ENCODE peak calls at places on chromosome 9, in seven cellular contexts. V is mammary epithelial cell; E is heart left ventricle; C is H9; G is body of pancreas; Q is gastrocnemius medialis; P is CD8-positive, alpha-beta T cell. J is an unnamed sample.

GRCh38 chr9:93205045-93205768 is 21.3 kb downstream of the WNK2 start:
- DNase-seq in V (no peak), E (peak), C (no peak), G (peak), Q (peak), P (no peak), J (no peak)

GRCh38 chr9:74770508-74771261 is 117.0 kb downstream of the TRPM6 start:
- DNase-seq in V (no peak), E (no peak), C (peak), G (peak), Q (no peak), P (peak), J (no peak)

GRCh38 chr9:33791117-33791516 is 4.2 kb upstream of the PRSS3 start:
- DNase-seq in V (peak), E (peak), C (no peak), G (peak), Q (no peak), P (no peak), J (no peak)

GRCh38 chr9:6224393-6225154 is 9.0 kb downstream of the IL33 start:
- DNase-seq in V (no peak), E (no peak), C (no peak), G (no peak), Q (no peak), P (no peak), J (no peak)

GRCh38 chr9:69223605-69224004 is 49.5 kb downstream of the TJP2 start:
- DNase-seq in V (peak), E (peak), C (peak), G (peak), Q (peak), P (no peak), J (no peak)

GRCh38 chr9:23590601-23591000 is 235.4 kb downstream of the ELAVL2 start:
- DNase-seq in V (peak), E (no peak), C (no peak), G (no peak), Q (no peak), P (no peak), J (no peak)

GRCh38 chr9:79812507-79813261 is 240.9 kb downstream of the TLE4 start:
- DNase-seq in V (no peak), E (no peak), C (no peak), G (no peak), Q (no peak), P (no peak), J (no peak)

GRCh38 chr9:133102190-133103021 is 18.6 kb downstream of the RALGDS start:
- DNase-seq in V (no peak), E (peak), C (no peak), G (peak), Q (peak), P (no peak), J (no peak)

GRCh38 chr9:4144869-4145268 is 155.0 kb downstream of the GLIS3 start:
- DNase-seq in V (no peak), E (no peak), C (no peak), G (no peak), Q (no peak), P (no peak), J (no peak)

GRCh38 chr9:128149951-128150593 is 819 bp downstream of the LCN2 start:
- DNase-seq in V (no peak), E (peak), C (peak), G (no peak), Q (no peak), P (no peak), J (no peak)

GRCh38 chr9:128150594-128151342 is 1.5 kb downstream of the LCN2 start:
- DNase-seq in V (no peak), E (peak), C (peak), G (no peak), Q (no peak), P (no peak), J (no peak)

GRCh38 chr9:128152133-128152780 is 3.0 kb downstream of the LCN2 start:
- DNase-seq in V (no peak), E (peak), C (no peak), G (no peak), Q (no peak), P (no peak), J (no peak)

GRCh38 chr9:128152781-128153116 is 3.5 kb downstream of the LCN2 start:
- DNase-seq in V (no peak), E (peak), C (peak), G (no peak), Q (no peak), P (no peak), J (no peak)

DNA sequence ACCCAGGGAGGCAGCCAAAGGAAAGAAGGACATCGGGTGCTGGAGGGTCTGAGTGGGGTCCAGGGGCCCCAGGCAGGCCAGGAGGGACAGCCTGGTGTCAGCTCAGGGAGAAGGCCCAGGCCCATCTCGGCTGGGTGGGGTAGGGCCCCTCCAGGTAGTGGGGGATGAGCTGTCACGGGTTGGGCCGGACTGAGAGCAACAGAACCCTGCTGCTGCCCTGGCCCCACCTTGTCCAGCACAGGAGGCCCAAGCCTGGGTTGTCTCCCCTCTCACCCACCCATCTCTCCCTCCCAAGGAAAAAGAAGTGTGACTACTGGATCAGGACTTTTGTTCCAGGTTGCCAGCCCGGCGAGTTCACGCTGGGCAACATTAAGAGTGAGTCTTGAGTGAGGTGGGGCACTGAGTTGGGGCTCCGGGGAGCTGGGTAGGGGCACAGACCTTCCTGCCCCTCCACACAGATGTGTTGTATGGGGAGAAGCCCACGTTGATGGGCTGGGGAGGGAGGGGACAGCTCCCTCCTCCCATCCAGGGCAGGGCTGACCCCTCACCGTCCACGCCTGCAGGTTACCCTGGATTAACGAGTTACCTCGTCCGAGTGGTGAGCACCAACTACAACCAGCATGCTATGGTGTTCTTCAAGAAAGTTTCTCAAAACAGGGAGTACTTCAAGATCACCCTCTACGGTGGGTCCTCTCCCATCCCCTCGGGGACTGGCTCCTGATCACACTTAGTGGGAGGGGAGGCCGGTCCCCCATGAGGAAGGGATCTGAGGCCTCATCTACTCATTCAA is 2.3 kb downstream of the LCN2 start:
- DNase-seq in V (no peak), E (peak), C (no peak), G (no peak), Q (no peak), P (no peak), J (no peak)
- H3K27ac ChIP-seq in V (no peak), E (no peak), C (no peak), G (no peak), Q (no peak), P (no peak), J (peak)

DNA sequence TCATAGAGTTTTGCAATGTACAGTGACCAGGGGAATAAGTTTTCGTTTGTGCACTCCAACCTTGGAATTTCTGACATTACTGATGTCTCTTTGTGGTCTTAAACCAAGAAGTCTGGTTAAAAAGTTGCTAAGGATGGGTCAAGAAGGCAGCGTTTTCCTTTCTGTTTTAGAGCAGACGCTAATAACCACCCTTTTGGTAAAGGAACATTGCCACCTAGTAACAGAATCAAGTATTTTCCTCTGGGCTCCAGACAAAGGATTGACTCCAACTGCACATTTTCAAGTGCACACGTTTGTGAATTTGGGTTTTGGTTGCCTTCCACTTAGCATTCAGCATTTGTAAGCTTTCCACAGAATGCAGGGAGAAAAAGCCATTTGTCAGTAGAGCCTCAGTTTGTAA is 22.2 kb upstream of the CEP78 start:
- DNase-seq in V (peak), E (no peak), C (no peak), G (no peak), Q (no peak), P (no peak), J (no peak)
- H3K27ac ChIP-seq in V (no peak), E (no peak), C (no peak), G (no peak), Q (no peak), P (no peak), J (no peak)

GRCh38 chr9:137989156-137989555 is 111.6 kb downstream of the CACNA1B start:
- DNase-seq in V (no peak), E (no peak), C (no peak), G (no peak), Q (no peak), P (peak), J (no peak)
- H3K27ac ChIP-seq in V (no peak), E (no peak), C (no peak), G (no peak), Q (no peak), P (no peak), J (no peak)

DNA sequence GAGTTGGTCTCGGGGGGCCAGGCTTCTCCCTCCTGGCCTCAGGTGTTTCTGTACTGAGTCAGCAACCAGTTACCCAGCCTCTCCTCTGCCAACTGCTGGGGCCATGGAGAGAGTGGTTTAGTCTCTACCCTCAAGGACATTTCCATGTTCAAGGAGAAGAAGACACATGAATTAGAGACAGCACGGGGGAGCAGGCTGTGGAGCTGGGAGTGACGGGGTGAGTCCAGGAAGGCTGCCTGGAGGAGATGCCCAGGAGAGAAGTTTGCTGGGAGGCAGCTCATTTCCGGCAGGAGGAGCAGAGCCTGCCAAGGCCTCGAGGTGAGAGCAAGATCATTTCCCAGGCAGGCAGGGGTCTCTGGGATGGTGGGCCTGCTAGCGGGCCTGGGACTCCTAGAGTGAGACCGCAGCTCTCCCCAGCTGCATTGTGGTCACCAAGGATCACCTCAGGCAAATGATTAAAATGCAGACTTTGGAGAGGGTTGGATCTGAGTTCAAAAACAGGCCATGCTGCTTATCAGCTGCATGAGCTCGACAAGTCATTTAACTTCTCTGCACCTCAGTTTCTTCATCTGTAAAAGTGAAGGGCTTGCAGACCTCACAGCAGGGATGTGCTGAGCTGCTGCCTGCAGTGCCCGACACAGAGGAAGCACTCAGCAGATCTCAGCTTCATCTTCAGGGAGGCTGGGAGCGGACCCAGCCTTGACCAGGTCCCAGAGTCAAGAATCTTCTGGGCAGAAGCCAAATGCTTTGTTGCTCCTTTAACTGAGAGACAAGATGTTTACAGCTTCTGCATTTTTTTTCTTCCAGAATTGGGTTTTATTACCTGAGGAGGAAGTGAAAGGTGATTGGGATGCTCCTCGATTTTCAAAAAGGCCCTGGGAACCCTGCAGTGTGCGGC is 35.2 kb downstream of the NEK6 start:
- DNase-seq in V (no peak), E (no peak), C (no peak), G (no peak), Q (no peak), P (no peak), J (no peak)
- H3K27ac ChIP-seq in V (no peak), E (no peak), C (no peak), G (no peak), Q (no peak), P (no peak), J (no peak)

DNA sequence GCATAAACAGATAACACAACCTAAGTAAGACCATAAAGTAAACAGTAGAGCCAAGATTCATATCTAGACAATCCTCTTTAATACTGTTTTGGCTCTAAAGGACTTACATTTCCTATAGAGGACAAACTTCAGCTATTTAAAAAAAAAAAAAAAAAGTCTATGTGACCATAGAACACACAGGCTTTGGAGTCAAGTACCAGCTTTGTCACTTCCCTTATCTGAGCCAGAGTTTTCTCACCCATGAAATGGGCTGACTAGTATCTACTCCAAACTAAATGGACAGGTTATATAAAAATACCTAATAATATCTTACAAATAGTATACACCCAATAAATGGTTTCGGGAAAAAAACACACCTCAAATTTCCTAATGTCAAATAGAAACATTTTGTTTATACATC is 81.3 kb downstream of the STRBP start:
- DNase-seq in V (no peak), E (no peak), C (no peak), G (no peak), Q (no peak), P (no peak), J (no peak)
- H3K27ac ChIP-seq in V (no peak), E (no peak), C (no peak), G (no peak), Q (no peak), P (no peak), J (no peak)

DNA sequence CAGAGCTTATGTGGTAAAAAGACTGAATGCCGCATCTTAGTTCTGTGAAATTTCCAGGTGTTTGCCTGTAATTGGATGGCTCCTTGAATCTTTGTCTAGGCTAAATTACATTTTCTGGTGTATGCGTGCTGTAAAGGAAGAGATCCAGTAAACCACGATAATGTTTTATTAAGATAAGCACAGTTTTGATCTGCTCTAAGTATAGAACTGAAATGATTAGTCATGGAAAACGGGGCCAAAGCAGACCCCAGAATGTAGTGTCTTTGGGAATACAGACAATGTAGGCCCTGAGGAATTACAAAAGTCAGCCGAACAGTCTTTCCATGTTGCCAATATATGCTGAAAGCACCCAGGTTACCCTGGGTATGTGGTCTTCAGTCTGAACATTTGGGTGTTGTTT is 257.3 kb downstream of the FANCC start:
- DNase-seq in V (no peak), E (no peak), C (no peak), G (no peak), Q (no peak), P (no peak), J (no peak)
- H3K27ac ChIP-seq in V (no peak), E (peak), C (no peak), G (peak), Q (peak), P (no peak), J (no peak)

J was measured in epithelial cell of prostate.